ENCODE peak calls at places on chromosomes 5 and 9, in six cellular contexts. One of them, this sample, is unnamed.

GRCh38 chr9:20823051-20823450 is 139.0 kb downstream of the FOCAD start:
- DNase-seq in GM04504: no peak
- DNase-seq in substantia nigra: no peak
- DNase-seq in AML-193: no peak
- DNase-seq in NCI-H2081: no peak
- DNase-seq in tibial nerve: no peak
- DNase-seq in this sample: no peak

GRCh38 chr9:129889461-129889935 is 54.2 kb downstream of the USP20 start:
- DNase-seq in GM04504: no peak
- DNase-seq in substantia nigra: no peak
- DNase-seq in AML-193: no peak
- DNase-seq in NCI-H2081: no peak
- DNase-seq in tibial nerve: no peak
- DNase-seq in this sample: no peak

GRCh38 chr5:65111961-65112658 is 343.4 kb downstream of the CWC27 start:
- DNase-seq in GM04504: no peak
- DNase-seq in substantia nigra: no peak
- DNase-seq in AML-193: no peak
- DNase-seq in NCI-H2081: no peak
- DNase-seq in tibial nerve: no peak
- DNase-seq in this sample: no peak

GRCh38 chr9:4537581-4537980 is 47.3 kb downstream of the SLC1A1 start:
- DNase-seq in GM04504: no peak
- DNase-seq in substantia nigra: no peak
- DNase-seq in AML-193: no peak
- DNase-seq in NCI-H2081: no peak
- DNase-seq in tibial nerve: no peak
- DNase-seq in this sample: no peak

GRCh38 chr5:85893996-85894395 is 723.7 kb upstream of the COX7C start:
- DNase-seq in GM04504: no peak
- DNase-seq in substantia nigra: no peak
- DNase-seq in AML-193: no peak
- DNase-seq in NCI-H2081: no peak
- DNase-seq in tibial nerve: no peak
- DNase-seq in this sample: no peak

GRCh38 chr5:175335691-175336090 is 108.3 kb downstream of the DRD1 start:
- DNase-seq in GM04504: no peak
- DNase-seq in substantia nigra: no peak
- DNase-seq in AML-193: no peak
- DNase-seq in NCI-H2081: no peak
- DNase-seq in tibial nerve: no peak
- DNase-seq in this sample: no peak

GRCh38 chr5:11385251-11385900 is 518.9 kb downstream of the CTNND2 start:
- DNase-seq in GM04504: no peak
- DNase-seq in substantia nigra: no peak
- DNase-seq in AML-193: no peak
- DNase-seq in NCI-H2081: peak
- DNase-seq in tibial nerve: no peak
- DNase-seq in this sample: no peak

GRCh38 chr9:77651203-77651602 is 3.1 kb upstream of the GNA14 start:
- DNase-seq in GM04504: no peak
- DNase-seq in substantia nigra: no peak
- DNase-seq in AML-193: no peak
- DNase-seq in NCI-H2081: no peak
- DNase-seq in tibial nerve: no peak
- DNase-seq in this sample: no peak

GRCh38 chr5:145124806-145125205 is 710.3 kb downstream of the PRELID2 start:
- DNase-seq in GM04504: no peak
- DNase-seq in substantia nigra: no peak
- DNase-seq in AML-193: no peak
- DNase-seq in NCI-H2081: no peak
- DNase-seq in tibial nerve: no peak
- DNase-seq in this sample: no peak

GRCh38 chr5:107324071-107324470 is 346.7 kb downstream of the EFNA5 start:
- DNase-seq in GM04504: no peak
- DNase-seq in substantia nigra: no peak
- DNase-seq in AML-193: no peak
- DNase-seq in NCI-H2081: no peak
- DNase-seq in tibial nerve: no peak
- DNase-seq in this sample: no peak

GRCh38 chr9:130467371-130467770 is 22.6 kb downstream of the ASS1 start:
- DNase-seq in GM04504: no peak
- DNase-seq in substantia nigra: no peak
- DNase-seq in AML-193: no peak
- DNase-seq in NCI-H2081: peak
- DNase-seq in tibial nerve: no peak
- DNase-seq in this sample: no peak

GRCh38 chr9:98375138-98375726 is 119.8 kb upstream of the TBC1D2 start:
- DNase-seq in GM04504: peak
- DNase-seq in substantia nigra: no peak
- DNase-seq in AML-193: no peak
- DNase-seq in NCI-H2081: no peak
- DNase-seq in tibial nerve: no peak
- DNase-seq in this sample: no peak

GRCh38 chr5:74934949-74935751 is 69.0 kb upstream of the FAM169A start:
- DNase-seq in GM04504: peak
- DNase-seq in substantia nigra: no peak
- DNase-seq in AML-193: peak
- DNase-seq in NCI-H2081: no peak
- DNase-seq in tibial nerve: peak
- DNase-seq in this sample: no peak

GRCh38 chr5:147044868-147045267 is 166.3 kb upstream of the PPP2R2B start:
- DNase-seq in GM04504: no peak
- DNase-seq in substantia nigra: no peak
- DNase-seq in AML-193: no peak
- DNase-seq in NCI-H2081: no peak
- DNase-seq in tibial nerve: no peak
- DNase-seq in this sample: no peak

GRCh38 chr9:135224286-135224871 is 136.9 kb downstream of the OLFM1 start:
- DNase-seq in GM04504: no peak
- DNase-seq in substantia nigra: no peak
- DNase-seq in AML-193: no peak
- DNase-seq in NCI-H2081: no peak
- DNase-seq in tibial nerve: no peak
- DNase-seq in this sample: no peak

GRCh38 chr5:116990010-116990409 is 415.4 kb upstream of the SEMA6A start:
- DNase-seq in GM04504: no peak
- DNase-seq in substantia nigra: peak
- DNase-seq in AML-193: no peak
- DNase-seq in NCI-H2081: no peak
- DNase-seq in tibial nerve: no peak
- DNase-seq in this sample: peak

GRCh38 chr9:121206516-121207370 is 5.1 kb upstream of the RAB14 start:
- DNase-seq in GM04504: no peak
- DNase-seq in substantia nigra: no peak
- DNase-seq in AML-193: no peak
- DNase-seq in NCI-H2081: no peak
- DNase-seq in tibial nerve: no peak
- DNase-seq in this sample: no peak

GRCh38 chr5:34500236-34500836 is 155.8 kb upstream of the RAI14 start:
- DNase-seq in GM04504: no peak
- DNase-seq in substantia nigra: no peak
- DNase-seq in AML-193: no peak
- DNase-seq in NCI-H2081: no peak
- DNase-seq in tibial nerve: no peak
- DNase-seq in this sample: no peak

GRCh38 chr9:135098400-135099105 is 11.1 kb downstream of the OLFM1 start:
- DNase-seq in GM04504: no peak
- DNase-seq in substantia nigra: no peak
- DNase-seq in AML-193: no peak
- DNase-seq in NCI-H2081: no peak
- DNase-seq in tibial nerve: no peak
- DNase-seq in this sample: no peak

GRCh38 chr9:138067594-138068367 is 190.2 kb downstream of the CACNA1B start:
- DNase-seq in GM04504: no peak
- DNase-seq in substantia nigra: no peak
- DNase-seq in AML-193: no peak
- DNase-seq in NCI-H2081: no peak
- DNase-seq in tibial nerve: no peak
- DNase-seq in this sample: no peak

GRCh38 chr9:36928670-36929349 is 105.3 kb downstream of the PAX5 start:
- DNase-seq in GM04504: peak
- DNase-seq in substantia nigra: no peak
- DNase-seq in AML-193: no peak
- DNase-seq in NCI-H2081: no peak
- DNase-seq in tibial nerve: no peak
- DNase-seq in this sample: no peak

GRCh38 chr5:52562473-52562872 is 225.2 kb upstream of the ITGA1 start:
- DNase-seq in GM04504: no peak
- DNase-seq in substantia nigra: no peak
- DNase-seq in AML-193: no peak
- DNase-seq in NCI-H2081: no peak
- DNase-seq in tibial nerve: no peak
- DNase-seq in this sample: no peak

GRCh38 chr9:133694686-133695085 is 43.5 kb downstream of the SARDH start:
- DNase-seq in GM04504: no peak
- DNase-seq in substantia nigra: no peak
- DNase-seq in AML-193: no peak
- DNase-seq in NCI-H2081: no peak
- DNase-seq in tibial nerve: no peak
- DNase-seq in this sample: no peak

GRCh38 chr9:38057416-38058195 is 11.4 kb downstream of the SHB start:
- DNase-seq in GM04504: no peak
- DNase-seq in substantia nigra: no peak
- DNase-seq in AML-193: no peak
- DNase-seq in NCI-H2081: peak
- DNase-seq in tibial nerve: no peak
- DNase-seq in this sample: no peak

GRCh38 chr9:136228107-136228875 is 17.3 kb downstream of the QSOX2 start:
- DNase-seq in GM04504: no peak
- DNase-seq in substantia nigra: no peak
- DNase-seq in AML-193: no peak
- DNase-seq in NCI-H2081: no peak
- DNase-seq in tibial nerve: no peak
- DNase-seq in this sample: no peak

GRCh38 chr9:21030389-21031035 is 928 bp downstream of the HACD4 start:
- DNase-seq in GM04504: peak
- DNase-seq in substantia nigra: no peak
- DNase-seq in AML-193: peak
- DNase-seq in NCI-H2081: no peak
- DNase-seq in tibial nerve: no peak
- DNase-seq in this sample: no peak

GRCh38 chr9:84153885-84154284 is 173.3 kb downstream of the RMI1 start:
- DNase-seq in GM04504: no peak
- DNase-seq in substantia nigra: no peak
- DNase-seq in AML-193: no peak
- DNase-seq in NCI-H2081: no peak
- DNase-seq in tibial nerve: no peak
- DNase-seq in this sample: no peak

GRCh38 chr5:41636605-41637004 is 126.2 kb upstream of the PLCXD3 start:
- DNase-seq in GM04504: no peak
- DNase-seq in substantia nigra: no peak
- DNase-seq in AML-193: no peak
- DNase-seq in NCI-H2081: no peak
- DNase-seq in tibial nerve: no peak
- DNase-seq in this sample: no peak

GRCh38 chr5:147530801-147531389 is 21.0 kb upstream of the DPYSL3 start:
- DNase-seq in GM04504: no peak
- DNase-seq in substantia nigra: no peak
- DNase-seq in AML-193: no peak
- DNase-seq in NCI-H2081: no peak
- DNase-seq in tibial nerve: no peak
- DNase-seq in this sample: no peak

GRCh38 chr5:172007795-172008465 is 1.5 kb upstream of the FBXW11 start:
- DNase-seq in GM04504: no peak
- DNase-seq in substantia nigra: no peak
- DNase-seq in AML-193: no peak
- DNase-seq in NCI-H2081: no peak
- DNase-seq in tibial nerve: no peak
- DNase-seq in this sample: no peak

GRCh38 chr5:124504081-124504916 is 242.1 kb downstream of the ZNF608 start:
- DNase-seq in GM04504: no peak
- DNase-seq in substantia nigra: no peak
- DNase-seq in AML-193: no peak
- DNase-seq in NCI-H2081: no peak
- DNase-seq in tibial nerve: no peak
- DNase-seq in this sample: no peak

GRCh38 chr5:151718168-151718567 is 31.5 kb upstream of the SPARC start:
- DNase-seq in GM04504: no peak
- DNase-seq in substantia nigra: no peak
- DNase-seq in AML-193: no peak
- DNase-seq in NCI-H2081: no peak
- DNase-seq in tibial nerve: no peak
- DNase-seq in this sample: no peak

GRCh38 chr5:141431286-141431685 is 979 bp downstream of the PCDHGA12 start:
- DNase-seq in GM04504: no peak
- DNase-seq in substantia nigra: no peak
- DNase-seq in AML-193: no peak
- DNase-seq in NCI-H2081: no peak
- DNase-seq in tibial nerve: no peak
- DNase-seq in this sample: no peak

GRCh38 chr9:77038281-77039036 is 19.0 kb downstream of the FOXB2 start:
- DNase-seq in GM04504: no peak
- DNase-seq in substantia nigra: no peak
- DNase-seq in AML-193: no peak
- DNase-seq in NCI-H2081: no peak
- DNase-seq in tibial nerve: no peak
- DNase-seq in this sample: no peak

GRCh38 chr5:104472811-104473210 is 910.2 kb upstream of the NUDT12 start:
- DNase-seq in GM04504: no peak
- DNase-seq in substantia nigra: no peak
- DNase-seq in AML-193: no peak
- DNase-seq in NCI-H2081: no peak
- DNase-seq in tibial nerve: no peak
- DNase-seq in this sample: no peak

GRCh38 chr5:140986117-140986521 is 19.8 kb downstream of the PCDHAC2 start:
- DNase-seq in GM04504: no peak
- DNase-seq in substantia nigra: no peak
- DNase-seq in AML-193: no peak
- DNase-seq in NCI-H2081: no peak
- DNase-seq in tibial nerve: no peak
- DNase-seq in this sample: no peak